ENCODE peak calls at places on chromosome 2, in six cellular contexts. I, F, N, P, K and A are unnamed samples.

GRCh38 chr2:44937688-44938240 is 3.7 kb upstream of the SIX3 start:
- DNase-seq in I (peak; percentile 85), N (no peak), P (peak; percentile 51), F (peak; percentile 82), K (peak; percentile 86), A (no peak)

GRCh38 chr2:201746551-201746950 is 34.2 kb downstream of the ALS2 start:
- DNase-seq in K (no peak), P (peak; percentile 77), I (no peak), N (no peak), F (no peak), A (no peak)

GRCh38 chr2:26911911-26912861 is 58.3 kb upstream of the MAPRE3 start:
- DNase-seq in K (peak; percentile 80), N (no peak), F (peak; percentile 62), I (peak; percentile 64), P (peak; percentile 54), A (no peak)

GRCh38 chr2:160337728-160338127 is 137.7 kb upstream of the ITGB6 start:
- DNase-seq in P (peak; percentile 67), K (no peak), N (no peak), I (no peak), F (no peak), A (no peak)

GRCh38 chr2:151930042-151930441 is 101.8 kb upstream of the ARL5A start:
- DNase-seq in P (no peak), F (no peak), N (no peak), I (no peak), K (no peak), A (no peak)

GRCh38 chr2:69437751-69438154 is 518 bp upstream of the NFU1 start:
- DNase-seq in I (no peak), K (no peak), P (no peak), N (no peak), F (no peak), A (no peak)

GRCh38 chr2:77487074-77487803 is 34.9 kb downstream of the LRRTM4 start:
- DNase-seq in I (peak; percentile 36), F (no peak), N (no peak), K (no peak), P (no peak), A (no peak)

GRCh38 chr2:238169708-238170251 is 11.0 kb downstream of the ERFE start:
- DNase-seq in N (peak; percentile 98), F (no peak), K (no peak), P (no peak), I (no peak), A (peak; percentile 99)

GRCh38 chr2:160269803-160270570 is 69.9 kb upstream of the ITGB6 start:
- DNase-seq in F (peak; percentile 85), N (peak; percentile 92), P (peak; percentile 99), I (peak; percentile 92), K (peak; percentile 87), A (peak; percentile 93)

GRCh38 chr2:199659207-199659606 is 191.8 kb downstream of the FTCDNL1 start:
- DNase-seq in F (peak; percentile 85), N (peak; percentile 3), P (peak; percentile 84), K (peak; percentile 48), I (peak; percentile 83), A (peak; percentile 35)

GRCh38 chr2:188765522-188765921 is 208.7 kb upstream of the COL3A1 start:
- DNase-seq in F (no peak), K (peak; percentile 8), N (peak; percentile 12), P (peak; percentile 50), I (no peak), A (peak; percentile 72)

GRCh38 chr2:218896501-218897393 is 16.1 kb downstream of the WNT10A start:
- DNase-seq in P (peak; percentile 64), K (no peak), I (peak; percentile 66), N (peak; percentile 31), F (peak; percentile 69), A (peak; percentile 58)

GRCh38 chr2:79114797-79115494 is 5.3 kb upstream of the REG1A start:
- DNase-seq in N (no peak), F (no peak), K (no peak), I (no peak), P (no peak), A (no peak)

GRCh38 chr2:88865801-88866353 is 174.4 kb downstream of the RPIA start:
- DNase-seq in N (no peak), P (no peak), I (no peak), F (no peak), K (no peak), A (no peak)

GRCh38 chr2:37189452-37190153 is 1.1 kb upstream of the SULT6B1 start:
- DNase-seq in N (peak; percentile 90), F (no peak), P (peak; percentile 97), K (no peak), I (peak; percentile 82), A (peak; percentile 83)

GRCh38 chr2:8534729-8535397 is 147.0 kb upstream of the ID2 start:
- DNase-seq in P (peak; percentile 29), N (peak; percentile 33), K (no peak), I (no peak), F (no peak), A (peak; percentile 82)

GRCh38 chr2:168639501-168639900 is 162.9 kb upstream of the NOSTRIN start:
- DNase-seq in P (peak; percentile 94), N (peak; percentile 85), F (no peak), I (no peak), K (no peak), A (peak; percentile 94)

GRCh38 chr2:132979339-132980093 is 309.5 kb upstream of the LYPD1 start:
- DNase-seq in F (no peak), N (no peak), P (no peak), K (no peak), I (no peak), A (no peak)

GRCh38 chr2:122031544-122032263 is 276.3 kb downstream of the TSN start:
- DNase-seq in F (no peak), N (peak; percentile 27), I (no peak), P (no peak), K (no peak), A (no peak)

GRCh38 chr2:78734221-78734620 is 291.3 kb upstream of the REG3G start:
- DNase-seq in N (no peak), P (peak; percentile 48), F (no peak), I (no peak), K (no peak), A (no peak)

GRCh38 chr2:83342860-83343329 is 1116.2 kb downstream of the SUCLG1 start:
- DNase-seq in F (no peak), K (no peak), I (no peak), N (no peak), P (peak; percentile 4), A (no peak)

DNA sequence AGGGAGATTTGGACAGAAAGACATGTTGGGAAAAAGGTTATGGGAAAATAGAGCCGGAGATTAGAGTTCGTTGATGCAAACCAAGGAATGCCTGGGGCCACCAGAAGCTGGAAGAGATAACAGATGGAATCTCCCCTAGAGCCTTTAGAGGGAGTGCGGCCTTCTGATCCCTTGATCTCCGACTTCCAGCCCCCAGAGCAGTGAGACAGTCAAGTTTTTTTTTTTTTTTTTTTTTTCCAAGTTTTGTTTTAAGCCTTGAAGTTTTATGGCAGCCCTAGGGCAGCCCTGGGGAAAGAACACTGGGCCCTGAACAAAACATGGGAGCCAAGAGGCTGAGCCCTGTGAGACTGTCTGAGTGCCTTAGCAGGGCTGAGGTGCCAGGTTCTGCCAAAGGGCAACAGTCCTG is 6.5 kb downstream of the DGKD start:
- DNase-seq in K (no peak), P (peak; percentile 83), F (no peak), N (no peak), I (no peak), A (no peak)
- H4K8ac ChIP-seq in K (no peak overlapping the region), P (no peak overlapping the region), F (no peak overlapping the region), N (no peak overlapping the region), I (no peak overlapping the region), A (peak overlapping the region; percentile 41)

DNA sequence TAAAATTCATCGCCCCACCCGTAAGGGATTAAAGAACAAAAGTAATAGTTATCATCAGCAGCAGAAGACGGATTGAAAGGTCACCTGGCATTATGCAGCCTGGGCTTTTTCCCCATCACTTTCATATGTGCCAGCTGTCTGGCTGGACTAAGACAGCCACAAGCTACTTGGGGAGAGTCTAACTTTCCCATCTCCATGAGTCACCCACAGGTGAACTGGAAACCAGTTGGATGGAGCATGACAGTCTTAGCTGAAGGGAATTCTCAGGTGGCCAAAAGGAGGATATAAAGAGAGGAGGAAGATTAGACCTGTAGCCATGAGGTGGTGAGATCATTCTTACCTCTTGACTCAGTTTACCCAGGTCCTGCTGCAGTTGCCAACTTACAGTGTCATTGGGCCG is 7.0 kb upstream of the FAM178B start:
- DNase-seq in K (no peak), P (no peak), I (no peak), F (no peak), N (no peak), A (no peak)
- H3K27me3 ChIP-seq in K (no peaks in the 10 kb centered on the region), P (no peaks in the 10 kb centered on the region), I (no peaks in the 10 kb centered on the region), F (no peaks in the 10 kb centered on the region), N (peaks cover 30% of the 10 kb centered on the region), A (peaks cover 25% of the 10 kb centered on the region)

GRCh38 chr2:38933653-38934052 is 44.0 kb downstream of the ARHGEF33 start:
- DNase-seq in I (no peak), F (no peak), K (no peak), N (peak; percentile 86), P (no peak), A (no peak)

GRCh38 chr2:38930600-38930999 is 40.9 kb downstream of the ARHGEF33 start:
- DNase-seq in P (no peak), F (no peak), K (no peak), N (no peak), I (no peak), A (no peak)

GRCh38 chr2:38935568-38936172 is 46.0 kb downstream of the ARHGEF33 start:
- DNase-seq in F (no peak), K (no peak), P (no peak), N (peak; percentile 84), I (no peak), A (peak; percentile 33)

GRCh38 chr2:38932586-38932985 is 42.9 kb downstream of the ARHGEF33 start:
- DNase-seq in P (no peak), K (no peak), N (peak; percentile 6), F (no peak), I (no peak), A (no peak)

DNA sequence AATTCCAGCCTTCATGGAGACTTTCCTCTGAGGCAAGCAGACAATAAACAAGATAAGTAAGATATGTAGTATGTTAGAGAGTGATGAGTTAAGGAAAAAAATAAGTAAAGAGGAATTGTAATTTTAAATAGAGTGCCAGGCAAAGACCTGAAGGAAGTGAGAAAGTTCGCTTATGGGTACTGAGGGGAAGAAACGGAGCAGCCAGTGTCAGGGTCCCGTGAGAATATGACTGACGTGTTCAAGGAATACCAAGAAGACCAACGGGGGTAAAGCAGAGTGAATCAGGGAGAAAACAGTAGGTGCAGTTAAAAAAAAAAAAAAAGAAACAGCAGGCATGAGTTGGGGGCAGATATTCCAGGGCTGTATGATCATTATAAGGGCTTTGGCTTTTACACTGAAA is 45.1 kb downstream of the ARHGEF33 start:
- DNase-seq in K (no peak), F (no peak), N (no peak), P (no peak), I (no peak), A (no peak)
- H4K8ac ChIP-seq in K (no peak overlapping the region), F (no peak overlapping the region), N (no peak overlapping the region), P (no peak overlapping the region), I (no peak overlapping the region), A (no peak overlapping the region)

GRCh38 chr2:207529330-207530159 is at the start of gene CREB1:
- DNase-seq in I (peak; percentile 96), N (peak; percentile 98), F (peak; percentile 100), K (peak; percentile 99), P (peak; percentile 98), A (peak; percentile 99)

GRCh38 chr2:207532676-207533075 is 2.9 kb downstream of the CREB1 start:
- DNase-seq in N (no peak), F (no peak), K (no peak), P (no peak), I (no peak), A (no peak)

GRCh38 chr2:207530160-207531023 is 630 bp downstream of the CREB1 start:
- DNase-seq in K (no peak), I (no peak), N (no peak), F (no peak), P (peak; percentile 51), A (peak; percentile 69)

GRCh38 chr2:207528980-207529329 is 807 bp upstream of the CREB1 start:
- DNase-seq in F (no peak), I (peak; percentile 56), N (no peak), P (peak; percentile 51), K (no peak), A (peak; percentile 65)

GRCh38 chr2:207531024-207531411 is 1.3 kb downstream of the CREB1 start:
- DNase-seq in I (no peak), N (no peak), F (no peak), P (no peak), K (no peak), A (no peak)
- H3K27me3 ChIP-seq in I (peaks cover 4% of the 10 kb centered on the region), N (no peaks in the 10 kb centered on the region), F (peaks cover 5% of the 10 kb centered on the region), P (no peaks in the 10 kb centered on the region), K (no peaks in the 10 kb centered on the region), A (no peaks in the 10 kb centered on the region)